ENCODE peak calls at places on chromosomes 6 and 20, in eight cellular contexts. V is stimulated activated CD4-positive, alpha-beta T cell treated with anti-CD3 and anti-CD28 coated beads, TNF-alpha, amount 100 ng/mL, for 4 hours; D is NCI-H460; M is stimulated activated CD8-positive, alpha-beta memory T cell treated with anti-CD3 and anti-CD28 coated beads, Interleukin-12 subunit alpha, Interleukin-12 subunit beta, amount 100 ng/mL, for 4 hours; I is choroid plexus epithelial cell; Z is Caco-2; Y is substantia nigra; T is LHCN-M2. E is an unnamed sample.

GRCh38 chr20:25282796-25283195 is 34.9 kb downstream of the PYGB start:
- DNase-seq in Z (no peak), T (no peak), D (no peak), Y (no peak), V (no peak), I (no peak), M (no peak), E (no peak)

GRCh38 chr20:19713851-19714716 is 44.0 kb upstream of the RIN2 start:
- DNase-seq in Y (no peak), D (no peak), V (no peak), T (no peak), Z (peak), M (no peak), I (no peak), E (no peak)

GRCh38 chr6:28589234-28589951 is 63.7 kb downstream of the GPX5 start:
- DNase-seq in M (no peak), D (peak), Z (peak), I (peak), V (no peak), T (peak), Y (no peak), E (peak)

GRCh38 chr6:147906361-147906760 is 397.9 kb downstream of the SAMD5 start:
- DNase-seq in T (peak), Z (no peak), M (no peak), V (no peak), I (peak), Y (no peak), D (no peak), E (no peak)

GRCh38 chr20:438581-439469 is 23.5 kb downstream of the TBC1D20 start:
- DNase-seq in M (peak), D (no peak), Z (no peak), Y (no peak), I (no peak), V (no peak), T (peak), E (no peak)

GRCh38 chr6:117498159-117498558 is 15.7 kb downstream of the DCBLD1 start:
- DNase-seq in I (peak), Z (no peak), V (no peak), T (peak), D (no peak), M (no peak), Y (no peak), E (no peak)

GRCh38 chr6:8993111-8993510 is 557.8 kb upstream of the SLC35B3 start:
- DNase-seq in Y (no peak), T (no peak), I (no peak), Z (no peak), D (no peak), M (no peak), V (no peak), E (no peak)

GRCh38 chr6:47109281-47109680 is 67.1 kb upstream of the ADGRF1 start:
- DNase-seq in D (no peak), I (peak), T (no peak), M (no peak), Z (no peak), Y (no peak), V (no peak), E (no peak)

GRCh38 chr20:41738584-41739193 is 120.5 kb upstream of the CHD6 start:
- DNase-seq in I (peak), V (no peak), T (peak), D (peak), Z (peak), Y (peak), M (no peak), E (peak)

GRCh38 chr20:2283706-2284423 is 11.9 kb upstream of the TGM3 start:
- DNase-seq in M (no peak), T (no peak), Y (no peak), D (no peak), V (no peak), Z (peak), I (no peak), E (no peak)

GRCh38 chr6:71124340-71124739 is 164.3 kb upstream of the OGFRL1 start:
- DNase-seq in Y (no peak), I (peak), V (no peak), D (no peak), M (no peak), T (peak), Z (no peak), E (no peak)